ENCODE peak calls at places on chromosomes 16 and 17, in eight cellular contexts. One of them, this sample, is unnamed. For H3K36me3 and H3K4me1, the result is how much of the 10 kb centered on the place peaks cover.

GRCh38 chr16:30357085-30357714 is 2.1 kb upstream of the CD2BP2 start:
- DNase-seq in adrenal gland: no peak
- DNase-seq in psoas muscle: no peak
- DNase-seq in breast epithelium: no peak
- DNase-seq in transverse colon: no peak
- DNase-seq in PC-3: no peak
- DNase-seq in ascending aorta: no peak
- DNase-seq in thoracic aorta: no peak
- DNase-seq in this sample: no peak

GRCh38 chr16:47984669-47985068 is 171.1 kb downstream of the ABCC12 start:
- DNase-seq in adrenal gland: no peak
- DNase-seq in psoas muscle: no peak
- DNase-seq in breast epithelium: no peak
- DNase-seq in transverse colon: no peak
- DNase-seq in PC-3: no peak
- DNase-seq in ascending aorta: no peak
- DNase-seq in thoracic aorta: no peak
- DNase-seq in this sample: no peak

GRCh38 chr16:8936421-8936820 is 27.3 kb downstream of the USP7 start:
- DNase-seq in adrenal gland: peak
- DNase-seq in psoas muscle: no peak
- DNase-seq in breast epithelium: no peak
- DNase-seq in transverse colon: peak
- DNase-seq in PC-3: peak
- DNase-seq in ascending aorta: no peak
- DNase-seq in thoracic aorta: no peak
- DNase-seq in this sample: peak

GRCh38 chr16:1169285-1170075 is 16.6 kb downstream of the CACNA1H start:
- DNase-seq in adrenal gland: no peak
- DNase-seq in psoas muscle: no peak
- DNase-seq in breast epithelium: no peak
- DNase-seq in transverse colon: peak
- DNase-seq in PC-3: no peak
- DNase-seq in ascending aorta: no peak
- DNase-seq in thoracic aorta: no peak
- DNase-seq in this sample: no peak

GRCh38 chr17:13084420-13084819 is 66.6 kb upstream of the ELAC2 start:
- DNase-seq in adrenal gland: no peak
- DNase-seq in psoas muscle: no peak
- DNase-seq in breast epithelium: no peak
- DNase-seq in transverse colon: no peak
- DNase-seq in PC-3: no peak
- DNase-seq in ascending aorta: no peak
- DNase-seq in thoracic aorta: no peak
- DNase-seq in this sample: no peak

GRCh38 chr16:1003551-1004347 is 22.2 kb downstream of the SOX8 start:
- DNase-seq in adrenal gland: no peak
- DNase-seq in psoas muscle: no peak
- DNase-seq in breast epithelium: no peak
- DNase-seq in transverse colon: no peak
- DNase-seq in PC-3: no peak
- DNase-seq in ascending aorta: no peak
- DNase-seq in thoracic aorta: no peak
- DNase-seq in this sample: peak

GRCh38 chr16:48123104-48123788 is 32.5 kb downstream of the ABCC12 start:
- DNase-seq in adrenal gland: peak
- DNase-seq in psoas muscle: peak
- DNase-seq in breast epithelium: no peak
- DNase-seq in transverse colon: no peak
- DNase-seq in PC-3: peak
- DNase-seq in ascending aorta: peak
- DNase-seq in thoracic aorta: no peak
- DNase-seq in this sample: no peak

GRCh38 chr17:37770631-37771518 is 26.0 kb upstream of the HNF1B start:
- DNase-seq in adrenal gland: peak
- DNase-seq in psoas muscle: no peak
- DNase-seq in breast epithelium: no peak
- DNase-seq in transverse colon: peak
- DNase-seq in PC-3: peak
- DNase-seq in ascending aorta: no peak
- DNase-seq in thoracic aorta: no peak
- DNase-seq in this sample: peak

GRCh38 chr17:17719199-17719940 is 38.1 kb downstream of the RAI1 start:
- DNase-seq in adrenal gland: no peak
- DNase-seq in psoas muscle: no peak
- DNase-seq in breast epithelium: no peak
- DNase-seq in transverse colon: no peak
- DNase-seq in PC-3: no peak
- DNase-seq in ascending aorta: no peak
- DNase-seq in thoracic aorta: no peak
- DNase-seq in this sample: no peak

GRCh38 chr17:70499067-70499786 is 329.9 kb downstream of the KCNJ2 start:
- DNase-seq in adrenal gland: no peak
- DNase-seq in psoas muscle: no peak
- DNase-seq in breast epithelium: no peak
- DNase-seq in transverse colon: no peak
- DNase-seq in PC-3: no peak
- DNase-seq in ascending aorta: no peak
- DNase-seq in thoracic aorta: no peak
- DNase-seq in this sample: no peak

GRCh38 chr17:70073326-70073725 is 1.7 kb upstream of the KCNJ16 start:
- DNase-seq in adrenal gland: no peak
- DNase-seq in psoas muscle: no peak
- DNase-seq in breast epithelium: no peak
- DNase-seq in transverse colon: no peak
- DNase-seq in PC-3: no peak
- DNase-seq in ascending aorta: no peak
- DNase-seq in thoracic aorta: no peak
- DNase-seq in this sample: no peak

GRCh38 chr16:86387461-86388440 is 122.6 kb upstream of the FOXF1 start:
- DNase-seq in adrenal gland: no peak
- DNase-seq in psoas muscle: no peak
- DNase-seq in breast epithelium: no peak
- DNase-seq in transverse colon: no peak
- DNase-seq in PC-3: peak
- DNase-seq in ascending aorta: no peak
- DNase-seq in thoracic aorta: no peak
- DNase-seq in this sample: no peak

GRCh38 chr17:40251576-40251975 is 32.5 kb downstream of the WIPF2 start:
- DNase-seq in adrenal gland: peak
- DNase-seq in psoas muscle: no peak
- DNase-seq in breast epithelium: no peak
- DNase-seq in transverse colon: peak
- DNase-seq in PC-3: peak
- DNase-seq in ascending aorta: no peak
- DNase-seq in thoracic aorta: no peak
- DNase-seq in this sample: peak

GRCh38 chr16:19691161-19691850 is 26.7 kb downstream of the KNOP1 start:
- DNase-seq in adrenal gland: peak
- DNase-seq in psoas muscle: peak
- DNase-seq in breast epithelium: peak
- DNase-seq in transverse colon: no peak
- DNase-seq in PC-3: peak
- DNase-seq in ascending aorta: no peak
- DNase-seq in thoracic aorta: no peak
- DNase-seq in this sample: no peak

GRCh38 chr17:5044630-5045029 is 9.4 kb upstream of the SLC52A1 start:
- DNase-seq in adrenal gland: no peak
- DNase-seq in psoas muscle: no peak
- DNase-seq in breast epithelium: no peak
- DNase-seq in transverse colon: no peak
- DNase-seq in PC-3: peak
- DNase-seq in ascending aorta: no peak
- DNase-seq in thoracic aorta: no peak
- DNase-seq in this sample: peak

GRCh38 chr17:81179220-81179619 is 13.2 kb upstream of the AATK start:
- DNase-seq in adrenal gland: no peak
- DNase-seq in psoas muscle: no peak
- DNase-seq in breast epithelium: no peak
- DNase-seq in transverse colon: no peak
- DNase-seq in PC-3: no peak
- DNase-seq in ascending aorta: no peak
- DNase-seq in thoracic aorta: no peak
- DNase-seq in this sample: no peak

GRCh38 chr16:30728904-30729672 is 19.1 kb upstream of the PHKG2 start:
- DNase-seq in adrenal gland: no peak
- DNase-seq in psoas muscle: no peak
- DNase-seq in breast epithelium: no peak
- DNase-seq in transverse colon: peak
- DNase-seq in PC-3: no peak
- DNase-seq in ascending aorta: no peak
- DNase-seq in thoracic aorta: no peak
- DNase-seq in this sample: peak

GRCh38 chr17:7346761-7347614 is 5.0 kb upstream of the KCTD11 start:
- DNase-seq in adrenal gland: no peak
- DNase-seq in psoas muscle: no peak
- DNase-seq in breast epithelium: no peak
- DNase-seq in transverse colon: no peak
- DNase-seq in PC-3: no peak
- DNase-seq in ascending aorta: no peak
- DNase-seq in thoracic aorta: no peak
- DNase-seq in this sample: no peak

GRCh38 chr17:6843241-6843890 is 11.8 kb upstream of the TEKT1 start:
- DNase-seq in adrenal gland: no peak
- DNase-seq in psoas muscle: no peak
- DNase-seq in breast epithelium: no peak
- DNase-seq in transverse colon: no peak
- DNase-seq in PC-3: peak
- DNase-seq in ascending aorta: no peak
- DNase-seq in thoracic aorta: no peak
- DNase-seq in this sample: peak

GRCh38 chr16:515175-515962 is 12.1 kb upstream of the CAPN15 start:
- DNase-seq in adrenal gland: no peak
- DNase-seq in psoas muscle: no peak
- DNase-seq in breast epithelium: no peak
- DNase-seq in transverse colon: no peak
- DNase-seq in PC-3: no peak
- DNase-seq in ascending aorta: no peak
- DNase-seq in thoracic aorta: no peak
- DNase-seq in this sample: no peak

GRCh38 chr16:59342669-59343068 is 608.6 kb upstream of the GOT2 start:
- DNase-seq in adrenal gland: no peak
- DNase-seq in psoas muscle: no peak
- DNase-seq in breast epithelium: no peak
- DNase-seq in transverse colon: no peak
- DNase-seq in PC-3: no peak
- DNase-seq in ascending aorta: no peak
- DNase-seq in thoracic aorta: no peak
- DNase-seq in this sample: no peak

GRCh38 chr16:59341368-59341767 is 607.3 kb upstream of the GOT2 start:
- DNase-seq in adrenal gland: no peak
- DNase-seq in psoas muscle: no peak
- DNase-seq in breast epithelium: no peak
- DNase-seq in transverse colon: no peak
- DNase-seq in PC-3: no peak
- DNase-seq in ascending aorta: no peak
- DNase-seq in thoracic aorta: no peak
- DNase-seq in this sample: no peak

DNA sequence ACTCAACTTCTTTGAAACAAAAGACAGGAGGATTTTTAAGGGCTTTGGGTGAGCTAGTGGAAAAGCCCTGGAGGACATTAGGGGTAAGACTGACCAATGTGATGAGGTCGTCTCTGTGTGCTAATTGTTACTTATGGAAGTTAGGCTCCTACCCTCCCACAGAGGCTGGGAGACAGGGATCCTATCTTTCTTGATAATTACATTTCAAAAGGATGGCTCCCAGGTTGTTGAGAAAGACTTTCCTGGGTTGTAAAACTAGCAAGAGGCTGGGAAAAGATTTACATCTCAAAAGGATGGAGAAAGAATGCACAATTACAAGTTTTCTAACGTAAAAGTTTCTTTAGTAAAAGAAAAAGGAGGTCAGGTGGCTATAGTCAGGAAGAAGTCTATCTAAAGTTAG is 605.8 kb upstream of the GOT2 start:
- DNase-seq in adrenal gland: no peak
- DNase-seq in psoas muscle: no peak
- DNase-seq in breast epithelium: no peak
- DNase-seq in transverse colon: no peak
- DNase-seq in PC-3: no peak
- DNase-seq in ascending aorta: no peak
- DNase-seq in thoracic aorta: no peak
- DNase-seq in this sample: no peak
- H3K36me3 ChIP-seq in adrenal gland: under half
- H3K36me3 ChIP-seq in psoas muscle: under half
- H3K36me3 ChIP-seq in breast epithelium: under half
- H3K36me3 ChIP-seq in transverse colon: under half
- H3K36me3 ChIP-seq in PC-3: under half
- H3K36me3 ChIP-seq in ascending aorta: under half
- H3K36me3 ChIP-seq in thoracic aorta: under half
- H3K36me3 ChIP-seq in this sample: under half

DNA sequence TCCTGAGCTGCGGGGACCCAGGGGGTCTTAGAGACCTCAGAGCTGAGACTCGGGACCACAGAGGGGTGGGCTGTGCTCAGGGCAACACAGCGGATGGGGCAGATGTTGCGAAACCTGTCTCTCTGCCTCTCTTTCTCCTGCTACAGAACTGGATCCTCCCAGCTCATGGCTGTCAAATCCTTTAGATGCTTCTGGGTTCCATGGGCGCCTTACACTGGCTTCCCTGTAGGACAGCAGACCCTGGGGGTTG is 288.9 kb downstream of the SEC14L1 start:
- DNase-seq in adrenal gland: no peak
- DNase-seq in psoas muscle: peak
- DNase-seq in breast epithelium: no peak
- DNase-seq in transverse colon: no peak
- DNase-seq in PC-3: no peak
- DNase-seq in ascending aorta: no peak
- DNase-seq in thoracic aorta: no peak
- DNase-seq in this sample: no peak
- H3K4me1 ChIP-seq in adrenal gland: half or more
- H3K4me1 ChIP-seq in psoas muscle: half or more
- H3K4me1 ChIP-seq in breast epithelium: under half
- H3K4me1 ChIP-seq in transverse colon: half or more
- H3K4me1 ChIP-seq in PC-3: half or more
- H3K4me1 ChIP-seq in ascending aorta: under half
- H3K4me1 ChIP-seq in thoracic aorta: half or more
- H3K4me1 ChIP-seq in this sample: under half

DNA sequence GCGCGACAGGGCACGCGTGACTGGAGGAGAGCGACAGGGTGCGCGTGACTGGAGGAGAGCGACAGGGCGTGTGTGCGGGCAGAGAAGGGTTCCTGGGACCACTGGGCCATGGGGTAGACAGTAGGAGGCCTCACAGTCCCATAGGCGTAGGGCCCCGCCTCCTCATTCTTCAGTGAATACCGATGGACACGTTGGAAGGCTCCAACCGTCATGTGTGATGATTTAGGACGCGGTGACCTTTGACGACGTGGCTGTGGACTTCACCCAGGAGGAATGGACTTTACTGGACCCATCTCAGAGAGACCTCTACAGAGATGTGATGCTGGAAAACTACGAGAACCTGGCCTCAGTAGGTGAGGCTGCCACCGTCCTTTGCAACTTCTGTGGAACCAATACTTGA is 5.4 kb downstream of the ZNF778 start:
- DNase-seq in adrenal gland: no peak
- DNase-seq in psoas muscle: no peak
- DNase-seq in breast epithelium: no peak
- DNase-seq in transverse colon: no peak
- DNase-seq in PC-3: no peak
- DNase-seq in ascending aorta: no peak
- DNase-seq in thoracic aorta: no peak
- DNase-seq in this sample: no peak
- H3K36me3 ChIP-seq in adrenal gland: under half
- H3K36me3 ChIP-seq in psoas muscle: under half
- H3K36me3 ChIP-seq in breast epithelium: under half
- H3K36me3 ChIP-seq in transverse colon: under half
- H3K36me3 ChIP-seq in PC-3: under half
- H3K36me3 ChIP-seq in ascending aorta: half or more
- H3K36me3 ChIP-seq in thoracic aorta: under half
- H3K36me3 ChIP-seq in this sample: under half

GRCh38 chr16:11562941-11563340 is 23.8 kb downstream of the LITAF start:
- DNase-seq in adrenal gland: no peak
- DNase-seq in psoas muscle: no peak
- DNase-seq in breast epithelium: no peak
- DNase-seq in transverse colon: no peak
- DNase-seq in PC-3: no peak
- DNase-seq in ascending aorta: no peak
- DNase-seq in thoracic aorta: no peak
- DNase-seq in this sample: no peak
- H3K4me1 ChIP-seq in adrenal gland: under half
- H3K4me1 ChIP-seq in psoas muscle: under half
- H3K4me1 ChIP-seq in breast epithelium: under half
- H3K4me1 ChIP-seq in transverse colon: under half
- H3K4me1 ChIP-seq in PC-3: under half
- H3K4me1 ChIP-seq in ascending aorta: under half
- H3K4me1 ChIP-seq in thoracic aorta: under half
- H3K4me1 ChIP-seq in this sample: under half

This sample was measured in small intestine.